ENCODE peak calls at places on chromosome 1, in ten cellular contexts. J is NCI-H1417, F is astrocyte, I is NCI-H2029, H is Calu3, S is NCI-H1105, B is AG04450, O is HFFc6, U is hippocampal formation, V is GM10248. G is an unnamed sample.

GRCh38 chr1:206897175-206897574 is at the start of gene IL24:
- DNase-seq in J (no peak), F (no peak), I (no peak), H (no peak), S (no peak), B (no peak), O (no peak), U (no peak), V (no peak), G (no peak)

GRCh38 chr1:154812911-154813816 is 56.9 kb downstream of the KCNN3 start:
- DNase-seq in J (peak; percentile 89), F (peak; percentile 20), I (no peak), H (no peak), S (peak; percentile 79), B (no peak), O (peak; percentile 23), U (no peak), V (no peak), G (no peak)

GRCh38 chr1:70499695-70500094 is 88.6 kb downstream of the CTH start:
- DNase-seq in J (no peak), F (no peak), I (no peak), H (no peak), S (no peak), B (no peak), O (no peak), U (no peak), V (no peak), G (no peak)

GRCh38 chr1:183926978-183927377 is 110.5 kb downstream of the COLGALT2 start:
- DNase-seq in J (no peak), F (peak; percentile 73), I (no peak), H (no peak), S (no peak), B (no peak), O (no peak), U (no peak), V (no peak), G (no peak)

GRCh38 chr1:145695781-145696629 is 11.2 kb downstream of the PDZK1 start:
- DNase-seq in J (no peak), F (no peak), I (no peak), H (no peak), S (no peak), B (no peak), O (no peak), U (no peak), V (no peak), G (no peak)

GRCh38 chr1:168618351-168618750 is 41.9 kb downstream of the XCL1 start:
- DNase-seq in J (no peak), F (no peak), I (no peak), H (no peak), S (no peak), B (no peak), O (no peak), U (no peak), V (no peak), G (no peak)

GRCh38 chr1:94324168-94324544 is 86.8 kb upstream of the ARHGAP29 start:
- DNase-seq in J (no peak), F (no peak), I (no peak), H (no peak), S (no peak), B (no peak), O (no peak), U (no peak), V (no peak), G (no peak)

GRCh38 chr1:30052178-30052577 is 671.2 kb downstream of the MATN1 start:
- DNase-seq in J (peak; percentile 2), F (no peak), I (no peak), H (no peak), S (no peak), B (no peak), O (no peak), U (no peak), V (no peak), G (no peak)

GRCh38 chr1:225158291-225158690 is 228.8 kb downstream of the DNAH14 start:
- DNase-seq in J (no peak), F (no peak), I (no peak), H (no peak), S (no peak), B (no peak), O (no peak), U (no peak), V (no peak), G (no peak)

G was measured in cerebellar cortex.